ENCODE peak calls at places on chromosomes 3 and 15, in ten cellular contexts. M is stomach, E is HepG2, G is GM12891, I is transverse colon, A is K562, P is sigmoid colon, Q is upper lobe of left lung, B is GM23338, N is esophagus muscularis mucosa. X is an unnamed sample.

GRCh38 chr3:138949445-138950005 is 2.5 kb downstream of the FOXL2NB start:
- DNase-seq in M (no peak), E (no peak), G (no peak), I (no peak), A (no peak), P (no peak), Q (no peak), B (no peak), N (no peak), X (no peak)

GRCh38 chr3:11845661-11846060 is 1.0 kb downstream of the TAMM41 start:
- DNase-seq in M (no peak), E (no peak), G (no peak), I (no peak), A (no peak), P (no peak), Q (no peak), B (no peak), N (no peak), X (peak; percentile 20)

GRCh38 chr3:38597502-38598060 is 51.9 kb downstream of the SCN5A start:
- DNase-seq in M (no peak), E (no peak), G (no peak), I (no peak), A (no peak), P (peak; percentile 46), Q (no peak), B (no peak), N (no peak), X (no peak)

GRCh38 chr3:16311960-16312451 is 47.0 kb downstream of the OXNAD1 start:
- DNase-seq in M (no peak), E (no peak), G (no peak), I (peak; percentile 30), A (no peak), P (no peak), Q (no peak), B (no peak), N (peak; percentile 91), X (no peak)

GRCh38 chr3:16079519-16079918 is 95.0 kb upstream of the GALNT15 start:
- DNase-seq in M (no peak), E (no peak), G (no peak), I (no peak), A (no peak), P (no peak), Q (no peak), B (no peak), N (no peak), X (no peak)

GRCh38 chr3:29759021-29759359 is 478.1 kb downstream of the RBMS3 start:
- DNase-seq in M (no peak), E (no peak), G (no peak), I (no peak), A (no peak), P (no peak), Q (no peak), B (no peak), N (no peak), X (no peak)

GRCh38 chr15:77144492-77145070 is 73.7 kb upstream of the TSPAN3 start:
- DNase-seq in M (no peak), E (no peak), G (no peak), I (no peak), A (no peak), P (no peak), Q (no peak), B (peak; percentile 17), N (no peak), X (no peak)

GRCh38 chr3:78839710-78840109 is 928.1 kb downstream of the ROBO1 start:
- DNase-seq in M (no peak), E (peak; percentile 43), G (no peak), I (no peak), A (no peak), P (no peak), Q (no peak), B (no peak), N (no peak), X (no peak)

GRCh38 chr15:78070049-78070698 is 7.3 kb downstream of the TBC1D2B start:
- DNase-seq in M (no peak), E (no peak), G (no peak), I (peak; percentile 56), A (no peak), P (peak; percentile 65), Q (peak; percentile 71), B (no peak), N (no peak), X (no peak)

GRCh38 chr15:63010386-63010785 is 32.2 kb upstream of the TPM1 start:
- DNase-seq in M (no peak), E (no peak), G (no peak), I (no peak), A (no peak), P (no peak), Q (no peak), B (no peak), N (no peak), X (no peak)

GRCh38 chr3:355622-356021 is 159.1 kb downstream of the CHL1 start:
- DNase-seq in M (no peak), E (no peak), G (no peak), I (peak; percentile 14), A (no peak), P (peak; percentile 69), Q (no peak), B (no peak), N (no peak), X (no peak)

GRCh38 chr3:172678068-172678467 is 32.8 kb downstream of the NCEH1 start:
- DNase-seq in M (no peak), E (no peak), G (no peak), I (no peak), A (no peak), P (no peak), Q (no peak), B (no peak), N (peak; percentile 72), X (no peak)

GRCh38 chr3:43180027-43180426 is 74.1 kb upstream of the POMGNT2 start:
- DNase-seq in M (no peak), E (peak; percentile 73), G (no peak), I (peak; percentile 45), A (no peak), P (no peak), Q (peak; percentile 56), B (no peak), N (no peak), X (no peak)

GRCh38 chr3:51777985-51778384 is 1.1 kb downstream of the IQCF6 start:
- DNase-seq in M (peak; percentile 68), E (no peak), G (no peak), I (no peak), A (no peak), P (peak; percentile 64), Q (peak; percentile 48), B (no peak), N (no peak), X (no peak)

GRCh38 chr3:129597792-129598381 is 8.6 kb downstream of the PLXND1 start:
- DNase-seq in M (no peak), E (no peak), G (no peak), I (no peak), A (no peak), P (no peak), Q (no peak), B (peak; percentile 70), N (no peak), X (no peak)

GRCh38 chr15:28890711-28891495 is 5.1 kb downstream of the APBA2 start:
- DNase-seq in M (no peak), E (no peak), G (no peak), I (no peak), A (no peak), P (no peak), Q (no peak), B (no peak), N (no peak), X (no peak)

GRCh38 chr15:70493787-70494514 is 269.4 kb downstream of the UACA start:
- DNase-seq in M (no peak), E (peak; percentile 8), G (no peak), I (no peak), A (no peak), P (no peak), Q (no peak), B (no peak), N (no peak), X (no peak)

GRCh38 chr15:81047948-81048347 is 47.2 kb downstream of the TLNRD1 start:
- DNase-seq in M (no peak), E (no peak), G (no peak), I (no peak), A (no peak), P (no peak), Q (no peak), B (no peak), N (no peak), X (no peak)
- TF ChIP-seq POLR2AphosphoS5 in M (no peak), E (no peak), G (no peak), I (no peak), A (no peak), P (no peak), Q (no peak), B (no peak), N (no peak), X (no peak)

DNA sequence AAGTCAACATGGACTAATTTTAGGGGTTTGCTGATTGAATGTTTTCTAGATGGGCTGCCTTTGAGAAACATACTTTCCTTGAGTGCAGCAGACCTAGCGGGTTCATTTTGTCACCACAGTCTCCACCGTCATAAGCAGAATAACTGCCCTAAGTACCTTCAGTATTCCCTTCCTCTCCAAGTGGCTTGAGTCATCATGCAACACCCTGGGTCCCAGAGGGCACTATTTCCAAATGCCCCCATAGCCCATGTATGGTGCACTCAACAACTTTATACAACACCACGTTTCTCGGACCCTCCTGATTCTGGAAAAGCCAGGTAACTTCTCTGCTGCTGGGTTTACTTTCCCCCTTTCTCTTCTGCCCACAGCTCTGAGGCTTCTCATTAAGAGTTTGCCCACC is 151.3 kb upstream of the STRIT1 start:
- DNase-seq in M (no peak), E (no peak), G (no peak), I (no peak), A (no peak), P (no peak), Q (no peak), B (no peak), N (peak; percentile 68), X (no peak)
- TF ChIP-seq POLR2AphosphoS5 in M (no peak), E (no peak), G (no peak), I (no peak), A (no peak), P (no peak), Q (no peak), B (no peak), N (no peak), X (no peak)

DNA sequence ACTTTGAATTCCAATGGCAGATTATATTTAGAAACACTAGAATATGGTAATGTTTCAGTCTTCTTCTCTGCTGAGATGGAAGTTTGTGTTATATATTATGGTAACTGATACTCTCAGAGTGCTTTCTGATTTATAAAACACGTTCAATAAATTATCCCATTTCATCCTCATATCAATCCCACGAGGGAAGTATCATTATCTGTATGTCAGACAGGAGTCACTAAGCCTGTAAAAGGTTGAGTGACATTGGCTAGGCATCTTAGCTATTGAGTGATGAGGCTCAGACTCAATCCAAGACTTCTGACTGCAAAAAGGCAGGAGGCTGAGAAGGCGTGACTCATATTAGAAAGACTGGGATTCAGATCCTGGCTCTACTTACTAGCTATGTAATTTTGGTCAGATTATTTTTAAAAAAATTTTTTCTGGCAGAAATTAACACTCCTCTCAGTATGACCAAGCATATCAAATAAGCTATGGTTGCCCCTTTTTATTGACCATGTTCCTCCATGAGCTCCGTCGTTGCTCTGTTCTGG is 19.4 kb downstream of the PDIA5 start:
- DNase-seq in M (no peak), E (no peak), G (no peak), I (no peak), A (no peak), P (no peak), Q (no peak), B (no peak), N (no peak), X (no peak)
- TF ChIP-seq POLR2AphosphoS5 in M (no peak), E (no peak), G (no peak), I (no peak), A (no peak), P (no peak), Q (no peak), B (no peak), N (no peak), X (no peak)

GRCh38 chr15:75348563-75349350 is 1.9 kb downstream of the NEIL1 start:
- DNase-seq in M (peak; percentile 40), E (no peak), G (no peak), I (peak; percentile 24), A (peak; percentile 5), P (no peak), Q (no peak), B (peak; percentile 63), N (no peak), X (no peak)
- TF ChIP-seq POLR2AphosphoS5 in M (no peak), E (peak; percentile 22), G (no peak), I (no peak), A (no peak), P (peak; percentile 24), Q (no peak), B (no peak), N (peak; percentile 9), X (no peak)

X was measured in GM12892.